ENCODE peak calls at places on chromosomes 2 and 18, in eight cellular contexts. K is DMS153; M is EL; O is activated effector memory CD4-positive, alpha-beta T cell treated with Interleukin-2 at 50 U/mL for 16 hours; R is NCI-H2081; G is Ammon's horn; C is cerebellum; H is activated CD8-positive, alpha-beta memory T cell treated with anti-CD3 and anti-CD28 coated beads, Interleukin-2, amount 50 U/mL, for 48 hours. I is an unnamed sample.

GRCh38 chr18:46711444-46711863 is 45.4 kb downstream of the ST8SIA5 start:
- DNase-seq in K (no peak), M (no peak), O (no peak), R (no peak), G (no peak), C (no peak), H (no peak), I (no peak)

GRCh38 chr2:188473306-188473705 is 181.6 kb downstream of the GULP1 start:
- DNase-seq in K (no peak), M (no peak), O (no peak), R (no peak), G (no peak), C (no peak), H (no peak), I (no peak)

GRCh38 chr2:10575566-10576300 is 114.0 kb downstream of the NOL10 start:
- DNase-seq in K (no peak), M (peak; percentile 90), O (no peak), R (no peak), G (no peak), C (no peak), H (no peak), I (no peak)

GRCh38 chr18:75638223-75638596 is 210.7 kb upstream of the SMIM21 start:
- DNase-seq in K (no peak), M (peak; percentile 65), O (no peak), R (no peak), G (no peak), C (no peak), H (no peak), I (no peak)

GRCh38 chr2:113676651-113677050 is 49.6 kb downstream of the RABL2A start:
- DNase-seq in K (no peak), M (no peak), O (no peak), R (no peak), G (no peak), C (no peak), H (no peak), I (no peak)

GRCh38 chr2:16135196-16135912 is 195.0 kb downstream of the MYCN start:
- DNase-seq in K (no peak), M (no peak), O (no peak), R (no peak), G (no peak), C (no peak), H (no peak), I (no peak)

GRCh38 chr2:62150597-62151305 is 45.2 kb upstream of the B3GNT2 start:
- DNase-seq in K (no peak), M (peak; percentile 23), O (no peak), R (no peak), G (no peak), C (peak; percentile 20), H (no peak), I (peak; percentile 37)

GRCh38 chr2:169796441-169796840 is 2.2 kb upstream of the SSB start:
- DNase-seq in K (no peak), M (no peak), O (no peak), R (no peak), G (no peak), C (no peak), H (no peak), I (no peak)

GRCh38 chr18:68837665-68838390 is 39.9 kb downstream of the CCDC102B start:
- DNase-seq in K (no peak), M (peak; percentile 67), O (no peak), R (no peak), G (no peak), C (no peak), H (no peak), I (no peak)

GRCh38 chr2:160652236-160652635 is 158.6 kb upstream of the RBMS1 start:
- DNase-seq in K (no peak), M (no peak), O (peak; percentile 53), R (no peak), G (peak; percentile 25), C (no peak), H (peak; percentile 68), I (no peak)

GRCh38 chr2:134573724-134574123 is 145.1 kb downstream of the TMEM163 start:
- DNase-seq in K (no peak), M (no peak), O (no peak), R (no peak), G (no peak), C (no peak), H (no peak), I (no peak)

GRCh38 chr2:36780231-36780808 is 83.8 kb downstream of the VIT start:
- DNase-seq in K (peak; percentile 31), M (peak; percentile 72), O (no peak), R (peak; percentile 42), G (peak; percentile 73), C (peak; percentile 39), H (no peak), I (peak; percentile 70)

GRCh38 chr2:100281521-100282438 is 40.5 kb downstream of the LONRF2 start:
- DNase-seq in K (no peak), M (no peak), O (no peak), R (no peak), G (peak; percentile 80), C (peak; percentile 52), H (no peak), I (peak; percentile 85)

GRCh38 chr2:128449226-128450061 is 130.8 kb upstream of the HS6ST1 start:
- DNase-seq in K (no peak), M (no peak), O (no peak), R (no peak), G (no peak), C (no peak), H (peak; percentile 38), I (no peak)

I was measured in cerebellar cortex.